ENCODE peak calls at places on chromosomes 16 and 17, in six cellular contexts. E is prostate gland, T is transverse colon, B is GM23338, O is GM12878, N is K562. P is an unnamed sample.

GRCh38 chr17:65163990-65164495 is 26.9 kb downstream of the RGS9 start:
- DNase-seq in E (no peak), T (peak; percentile 42), B (no peak), O (no peak), N (peak; percentile 61), P (no peak)

GRCh38 chr17:30905742-30906100 is 317 bp downstream of the TEFM start:
- DNase-seq in E (no peak), T (peak; percentile 11), B (peak; percentile 39), O (no peak), N (peak; percentile 35), P (no peak)

GRCh38 chr17:4144411-4144747 is 1.4 kb downstream of the CYB5D2 start:
- DNase-seq in E (no peak), T (no peak), B (no peak), O (no peak), N (no peak), P (no peak)

GRCh38 chr17:45425125-45425983 is 7.3 kb downstream of the ARHGAP27 start:
- DNase-seq in E (peak; percentile 90), T (peak; percentile 93), B (peak; percentile 93), O (no peak), N (peak; percentile 72), P (peak; percentile 90)

GRCh38 chr16:72198021-72198420 is 26.1 kb upstream of the PMFBP1 start:
- DNase-seq in E (no peak), T (no peak), B (no peak), O (no peak), N (no peak), P (peak; percentile 23)

GRCh38 chr16:89695875-89696597 is 5.5 kb downstream of the SPATA2L start:
- DNase-seq in E (no peak), T (no peak), B (no peak), O (no peak), N (no peak), P (no peak)

GRCh38 chr17:1108810-1109605 is 70.8 kb downstream of the ABR start:
- DNase-seq in E (no peak), T (peak; percentile 67), B (peak; percentile 65), O (no peak), N (no peak), P (peak; percentile 94)

GRCh38 chr16:81861915-81862314 is 82.8 kb downstream of the PLCG2 start:
- DNase-seq in E (no peak), T (no peak), B (no peak), O (no peak), N (no peak), P (no peak)

GRCh38 chr17:43380307-43380706 is 18.5 kb upstream of the ARL4D start:
- DNase-seq in E (no peak), T (no peak), B (peak; percentile 42), O (no peak), N (no peak), P (no peak)

GRCh38 chr16:15583526-15583925 is 59.4 kb downstream of the MARF1 start:
- DNase-seq in E (no peak), T (no peak), B (no peak), O (no peak), N (no peak), P (no peak)

GRCh38 chr16:89020068-89020924 is 43.3 kb upstream of the CBFA2T3 start:
- DNase-seq in E (no peak), T (no peak), B (no peak), O (peak; percentile 59), N (peak; percentile 87), P (peak; percentile 47)

GRCh38 chr17:1137465-1137894 is 42.3 kb downstream of the ABR start:
- DNase-seq in E (no peak), T (peak; percentile 79), B (peak; percentile 86), O (no peak), N (peak; percentile 71), P (no peak)

GRCh38 chr16:50451951-50452508 is 83.2 kb upstream of the BRD7 start:
- DNase-seq in E (no peak), T (no peak), B (no peak), O (no peak), N (no peak), P (no peak)

GRCh38 chr17:28394717-28395116 is 11.3 kb downstream of the SLC46A1 start:
- DNase-seq in E (no peak), T (no peak), B (no peak), O (no peak), N (no peak), P (no peak)

GRCh38 chr17:82668631-82669099 is 20.4 kb upstream of the WDR45B start:
- DNase-seq in E (peak; percentile 62), T (peak; percentile 79), B (peak; percentile 92), O (no peak), N (peak; percentile 66), P (peak; percentile 80)

GRCh38 chr17:64190468-64190867 is 60.5 kb upstream of the ERN1 start:
- DNase-seq in E (no peak), T (no peak), B (no peak), O (no peak), N (no peak), P (no peak)

GRCh38 chr16:88703486-88704309 is 2.5 kb downstream of the RNF166 start:
- DNase-seq in E (no peak), T (peak; percentile 62), B (no peak), O (no peak), N (no peak), P (peak; percentile 65)

GRCh38 chr17:21397341-21398050 is 21.3 kb downstream of the KCNJ12 start:
- DNase-seq in E (no peak), T (no peak), B (no peak), O (no peak), N (no peak), P (no peak)

GRCh38 chr16:86078121-86078600 is 179.2 kb downstream of the IRF8 start:
- DNase-seq in E (no peak), T (peak; percentile 39), B (no peak), O (no peak), N (no peak), P (no peak)

GRCh38 chr16:4008116-4008515 is 108.1 kb downstream of the ADCY9 start:
- DNase-seq in E (no peak), T (no peak), B (no peak), O (no peak), N (no peak), P (no peak)

GRCh38 chr17:71757956-71758355 is 362.9 kb upstream of the SOX9 start:
- DNase-seq in E (no peak), T (no peak), B (no peak), O (no peak), N (no peak), P (no peak)

GRCh38 chr17:69560987-69561441 is 146.5 kb downstream of the MAP2K6 start:
- DNase-seq in E (no peak), T (no peak), B (no peak), O (no peak), N (no peak), P (no peak)

GRCh38 chr16:70476272-70477020 is 22.1 kb downstream of the FCSK start:
- DNase-seq in E (no peak), T (no peak), B (no peak), O (peak; percentile 96), N (no peak), P (no peak)

GRCh38 chr16:3761375-3762079 is 44.2 kb upstream of the TRAP1 start:
- DNase-seq in E (no peak), T (no peak), B (no peak), O (no peak), N (no peak), P (no peak)

GRCh38 chr17:75077490-75078096 is 10.2 kb upstream of the SLC16A5 start:
- DNase-seq in E (peak; percentile 39), T (peak; percentile 75), B (peak; percentile 66), O (no peak), N (no peak), P (peak; percentile 88)

GRCh38 chr17:42458497-42459255 is at the start of gene ATP6V0A1:
- DNase-seq in E (peak; percentile 93), T (peak; percentile 97), B (peak; percentile 94), O (peak; percentile 49), N (peak; percentile 96), P (peak; percentile 99)

GRCh38 chr17:73723317-73723716 is 79.1 kb upstream of the SDK2 start:
- DNase-seq in E (no peak), T (no peak), B (no peak), O (no peak), N (no peak), P (no peak)
- H3K27me3 ChIP-seq in E (no peaks in the 10 kb centered on the region), T (no peaks in the 10 kb centered on the region), B (no peaks in the 10 kb centered on the region), O (no peaks in the 10 kb centered on the region), N (peaks cover 37% of the 10 kb centered on the region), P (no peaks in the 10 kb centered on the region)

GRCh38 chr17:57485916-57486315 is 229.6 kb downstream of the MSI2 start:
- DNase-seq in E (no peak), T (no peak), B (no peak), O (no peak), N (no peak), P (no peak)

GRCh38 chr17:57484826-57485565 is 228.7 kb downstream of the MSI2 start:
- DNase-seq in E (no peak), T (no peak), B (no peak), O (no peak), N (no peak), P (no peak)

GRCh38 chr17:57485566-57485865 is 229.2 kb downstream of the MSI2 start:
- DNase-seq in E (no peak), T (no peak), B (no peak), O (no peak), N (no peak), P (no peak)

GRCh38 chr17:57482657-57483056 is 226.3 kb downstream of the MSI2 start:
- DNase-seq in E (no peak), T (no peak), B (no peak), O (no peak), N (no peak), P (no peak)

DNA sequence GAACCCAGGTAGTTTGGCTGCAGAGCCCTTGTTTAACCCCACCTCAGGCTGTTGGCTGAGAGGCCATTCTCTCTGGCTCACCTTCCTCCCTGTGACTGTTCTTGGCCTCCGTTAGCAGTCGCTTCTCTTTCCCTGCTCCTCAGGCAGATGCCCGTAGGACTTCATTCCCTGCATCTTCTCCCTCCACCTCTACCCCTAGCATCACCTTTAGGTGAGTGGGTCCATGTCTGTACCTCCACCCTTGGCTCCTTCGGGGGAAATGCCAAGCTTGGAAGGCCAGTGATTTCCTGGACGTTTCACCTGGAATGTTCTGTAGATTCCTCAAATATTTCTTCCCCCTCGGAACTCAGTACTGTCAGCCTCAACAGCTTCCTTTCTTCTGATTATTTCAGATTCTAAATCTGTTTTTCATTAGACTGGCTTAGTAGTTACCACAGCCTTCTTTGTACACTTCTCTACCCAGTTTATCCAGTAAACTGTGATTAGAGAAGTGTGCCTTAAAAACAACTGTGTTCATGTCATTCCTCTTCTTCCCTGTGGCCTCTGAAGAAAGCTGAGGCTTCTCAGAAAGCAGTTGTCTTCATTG is 227.9 kb downstream of the MSI2 start:
- DNase-seq in E (no peak), T (no peak), B (no peak), O (no peak), N (no peak), P (no peak)
- TF ChIP-seq POLR2AphosphoS5 in E (no peak), T (no peak), B (no peak), O (no peak), N (no peak), P (no peak)

GRCh38 chr16:12901204-12901596 is 198 bp upstream of the SHISA9 start:
- DNase-seq in E (no peak), T (no peak), B (peak; percentile 93), O (no peak), N (no peak), P (peak; percentile 62)
- H3K4me3 ChIP-seq in E (peak overlapping the region; percentile 31), T (no peak overlapping the region), B (peak overlapping the region; percentile 99), O (no peak overlapping the region), N (no peak overlapping the region), P (no peak overlapping the region)

DNA sequence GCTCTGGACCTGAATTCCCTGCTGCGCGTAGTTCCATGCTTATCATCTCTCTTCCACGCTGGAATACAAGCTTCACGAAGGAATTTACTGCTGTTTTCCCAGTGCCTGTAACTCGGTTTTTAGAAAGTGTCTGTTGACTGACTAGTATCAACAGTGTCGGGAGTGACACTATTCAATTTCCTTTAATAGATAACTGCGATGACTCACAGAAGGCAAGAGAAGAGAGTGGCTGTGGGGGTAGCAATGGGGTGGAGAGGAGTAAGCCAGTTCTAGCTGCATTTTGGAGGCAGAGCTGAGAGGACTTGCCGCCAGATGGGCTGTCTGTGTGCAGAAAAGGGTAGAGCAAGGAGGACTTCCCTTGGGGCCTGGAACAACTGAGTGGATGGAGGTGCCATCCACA is 25.2 kb downstream of the B4GALNT2 start:
- DNase-seq in E (no peak), T (no peak), B (no peak), O (no peak), N (peak; percentile 41), P (no peak)
- H3K27me3 ChIP-seq in E (peaks cover 6% of the 10 kb centered on the region), T (peaks cover 20% of the 10 kb centered on the region), B (no peaks in the 10 kb centered on the region), O (no peaks in the 10 kb centered on the region), N (peaks cover 58% of the 10 kb centered on the region), P (no peaks in the 10 kb centered on the region)

P was measured in upper lobe of left lung.